ENCODE peak calls at places on chromosome 17, in ten cellular contexts. One of them, this sample, is unnamed.

GRCh38 chr17:61833536-61834203 is 29.7 kb downstream of the BRIP1 start:
- DNase-seq in natural killer cell: no peak
- DNase-seq in GM13977: no peak
- DNase-seq in tibial artery: no peak
- DNase-seq in B cell: no peak
- DNase-seq in ascending aorta: no peak
- DNase-seq in AG10803: peak
- DNase-seq in uterus: no peak
- DNase-seq in breast epithelium: no peak
- DNase-seq in neural crest cell: no peak
- DNase-seq in this sample: no peak

GRCh38 chr17:42200702-42201101 is 6.4 kb upstream of the GHDC start:
- DNase-seq in natural killer cell: no peak
- DNase-seq in GM13977: no peak
- DNase-seq in tibial artery: no peak
- DNase-seq in B cell: no peak
- DNase-seq in ascending aorta: no peak
- DNase-seq in AG10803: peak
- DNase-seq in uterus: no peak
- DNase-seq in breast epithelium: no peak
- DNase-seq in neural crest cell: no peak
- DNase-seq in this sample: no peak

GRCh38 chr17:77445908-77446535 is 305.3 kb downstream of the SEC14L1 start:
- DNase-seq in natural killer cell: no peak
- DNase-seq in GM13977: no peak
- DNase-seq in tibial artery: no peak
- DNase-seq in B cell: peak
- DNase-seq in ascending aorta: no peak
- DNase-seq in AG10803: no peak
- DNase-seq in uterus: no peak
- DNase-seq in breast epithelium: no peak
- DNase-seq in neural crest cell: no peak
- DNase-seq in this sample: no peak

GRCh38 chr17:62596662-62597061 is 30.8 kb upstream of the MRC2 start:
- DNase-seq in natural killer cell: no peak
- DNase-seq in GM13977: no peak
- DNase-seq in tibial artery: no peak
- DNase-seq in B cell: no peak
- DNase-seq in ascending aorta: no peak
- DNase-seq in AG10803: no peak
- DNase-seq in uterus: no peak
- DNase-seq in breast epithelium: no peak
- DNase-seq in neural crest cell: no peak
- DNase-seq in this sample: no peak

GRCh38 chr17:15490634-15491261 is 23.3 kb upstream of the CDRT4 start:
- DNase-seq in natural killer cell: no peak
- DNase-seq in GM13977: no peak
- DNase-seq in tibial artery: peak
- DNase-seq in B cell: no peak
- DNase-seq in ascending aorta: no peak
- DNase-seq in AG10803: peak
- DNase-seq in uterus: peak
- DNase-seq in breast epithelium: no peak
- DNase-seq in neural crest cell: peak
- DNase-seq in this sample: peak

GRCh38 chr17:19508327-19508867 is 25.3 kb upstream of the SLC47A1 start:
- DNase-seq in natural killer cell: peak
- DNase-seq in GM13977: peak
- DNase-seq in tibial artery: peak
- DNase-seq in B cell: peak
- DNase-seq in ascending aorta: no peak
- DNase-seq in AG10803: no peak
- DNase-seq in uterus: peak
- DNase-seq in breast epithelium: no peak
- DNase-seq in neural crest cell: no peak
- DNase-seq in this sample: no peak

GRCh38 chr17:28575126-28575795 is 1.4 kb downstream of the ALDOC start:
- DNase-seq in natural killer cell: no peak
- DNase-seq in GM13977: no peak
- DNase-seq in tibial artery: no peak
- DNase-seq in B cell: no peak
- DNase-seq in ascending aorta: no peak
- DNase-seq in AG10803: no peak
- DNase-seq in uterus: no peak
- DNase-seq in breast epithelium: no peak
- DNase-seq in neural crest cell: no peak
- DNase-seq in this sample: no peak

GRCh38 chr17:43714338-43715149 is 44.0 kb downstream of the SOST start:
- DNase-seq in natural killer cell: no peak
- DNase-seq in GM13977: no peak
- DNase-seq in tibial artery: no peak
- DNase-seq in B cell: no peak
- DNase-seq in ascending aorta: no peak
- DNase-seq in AG10803: peak
- DNase-seq in uterus: no peak
- DNase-seq in breast epithelium: no peak
- DNase-seq in neural crest cell: no peak
- DNase-seq in this sample: no peak

GRCh38 chr17:6796017-6796886 is 20.2 kb downstream of the FBXO39 start:
- DNase-seq in natural killer cell: no peak
- DNase-seq in GM13977: no peak
- DNase-seq in tibial artery: no peak
- DNase-seq in B cell: no peak
- DNase-seq in ascending aorta: no peak
- DNase-seq in AG10803: peak
- DNase-seq in uterus: no peak
- DNase-seq in breast epithelium: no peak
- DNase-seq in neural crest cell: no peak
- DNase-seq in this sample: no peak

GRCh38 chr17:35088647-35088910 is 25.1 kb upstream of the RFFL start:
- DNase-seq in natural killer cell: no peak
- DNase-seq in GM13977: no peak
- DNase-seq in tibial artery: no peak
- DNase-seq in B cell: no peak
- DNase-seq in ascending aorta: no peak
- DNase-seq in AG10803: no peak
- DNase-seq in uterus: peak
- DNase-seq in breast epithelium: no peak
- DNase-seq in neural crest cell: no peak
- DNase-seq in this sample: no peak

GRCh38 chr17:82647593-82648164 is 565 bp downstream of the WDR45B start:
- DNase-seq in natural killer cell: peak
- DNase-seq in GM13977: peak
- DNase-seq in tibial artery: peak
- DNase-seq in B cell: peak
- DNase-seq in ascending aorta: no peak
- DNase-seq in AG10803: no peak
- DNase-seq in uterus: peak
- DNase-seq in breast epithelium: no peak
- DNase-seq in neural crest cell: no peak
- DNase-seq in this sample: no peak

GRCh38 chr17:28519236-28519635 is 13.1 kb downstream of the FOXN1 start:
- DNase-seq in natural killer cell: no peak
- DNase-seq in GM13977: no peak
- DNase-seq in tibial artery: no peak
- DNase-seq in B cell: no peak
- DNase-seq in ascending aorta: no peak
- DNase-seq in AG10803: no peak
- DNase-seq in uterus: no peak
- DNase-seq in breast epithelium: no peak
- DNase-seq in neural crest cell: no peak
- DNase-seq in this sample: no peak

GRCh38 chr17:732788-733720 is 658 bp downstream of the TLCD3A start:
- DNase-seq in natural killer cell: no peak
- DNase-seq in GM13977: peak
- DNase-seq in tibial artery: no peak
- DNase-seq in B cell: peak
- DNase-seq in ascending aorta: no peak
- DNase-seq in AG10803: peak
- DNase-seq in uterus: no peak
- DNase-seq in breast epithelium: no peak
- DNase-seq in neural crest cell: peak
- DNase-seq in this sample: no peak

GRCh38 chr17:41322264-41322902 is 6.9 kb upstream of the KRTAP17-1 start:
- DNase-seq in natural killer cell: no peak
- DNase-seq in GM13977: peak
- DNase-seq in tibial artery: no peak
- DNase-seq in B cell: peak
- DNase-seq in ascending aorta: no peak
- DNase-seq in AG10803: peak
- DNase-seq in uterus: no peak
- DNase-seq in breast epithelium: no peak
- DNase-seq in neural crest cell: no peak
- DNase-seq in this sample: no peak

GRCh38 chr17:43217614-43218087 is 6.0 kb downstream of the TMEM106A start:
- DNase-seq in natural killer cell: no peak
- DNase-seq in GM13977: no peak
- DNase-seq in tibial artery: no peak
- DNase-seq in B cell: no peak
- DNase-seq in ascending aorta: no peak
- DNase-seq in AG10803: no peak
- DNase-seq in uterus: no peak
- DNase-seq in breast epithelium: no peak
- DNase-seq in neural crest cell: no peak
- DNase-seq in this sample: no peak

GRCh38 chr17:17808706-17809432 is 27.9 kb downstream of the SREBF1 start:
- DNase-seq in natural killer cell: no peak
- DNase-seq in GM13977: peak
- DNase-seq in tibial artery: no peak
- DNase-seq in B cell: no peak
- DNase-seq in ascending aorta: no peak
- DNase-seq in AG10803: peak
- DNase-seq in uterus: no peak
- DNase-seq in breast epithelium: no peak
- DNase-seq in neural crest cell: no peak
- DNase-seq in this sample: no peak

GRCh38 chr17:57459286-57459915 is 203.1 kb downstream of the MSI2 start:
- DNase-seq in natural killer cell: no peak
- DNase-seq in GM13977: no peak
- DNase-seq in tibial artery: no peak
- DNase-seq in B cell: no peak
- DNase-seq in ascending aorta: no peak
- DNase-seq in AG10803: no peak
- DNase-seq in uterus: no peak
- DNase-seq in breast epithelium: no peak
- DNase-seq in neural crest cell: no peak
- DNase-seq in this sample: no peak
- TF ChIP-seq CTCF in natural killer cell: no peak
- TF ChIP-seq CTCF in GM13977: peak
- TF ChIP-seq CTCF in tibial artery: no peak
- TF ChIP-seq CTCF in B cell: no peak
- TF ChIP-seq CTCF in ascending aorta: no peak
- TF ChIP-seq CTCF in AG10803: no peak
- TF ChIP-seq CTCF in uterus: no peak
- TF ChIP-seq CTCF in breast epithelium: no peak
- TF ChIP-seq CTCF in neural crest cell: no peak
- TF ChIP-seq CTCF in this sample: no peak

DNA sequence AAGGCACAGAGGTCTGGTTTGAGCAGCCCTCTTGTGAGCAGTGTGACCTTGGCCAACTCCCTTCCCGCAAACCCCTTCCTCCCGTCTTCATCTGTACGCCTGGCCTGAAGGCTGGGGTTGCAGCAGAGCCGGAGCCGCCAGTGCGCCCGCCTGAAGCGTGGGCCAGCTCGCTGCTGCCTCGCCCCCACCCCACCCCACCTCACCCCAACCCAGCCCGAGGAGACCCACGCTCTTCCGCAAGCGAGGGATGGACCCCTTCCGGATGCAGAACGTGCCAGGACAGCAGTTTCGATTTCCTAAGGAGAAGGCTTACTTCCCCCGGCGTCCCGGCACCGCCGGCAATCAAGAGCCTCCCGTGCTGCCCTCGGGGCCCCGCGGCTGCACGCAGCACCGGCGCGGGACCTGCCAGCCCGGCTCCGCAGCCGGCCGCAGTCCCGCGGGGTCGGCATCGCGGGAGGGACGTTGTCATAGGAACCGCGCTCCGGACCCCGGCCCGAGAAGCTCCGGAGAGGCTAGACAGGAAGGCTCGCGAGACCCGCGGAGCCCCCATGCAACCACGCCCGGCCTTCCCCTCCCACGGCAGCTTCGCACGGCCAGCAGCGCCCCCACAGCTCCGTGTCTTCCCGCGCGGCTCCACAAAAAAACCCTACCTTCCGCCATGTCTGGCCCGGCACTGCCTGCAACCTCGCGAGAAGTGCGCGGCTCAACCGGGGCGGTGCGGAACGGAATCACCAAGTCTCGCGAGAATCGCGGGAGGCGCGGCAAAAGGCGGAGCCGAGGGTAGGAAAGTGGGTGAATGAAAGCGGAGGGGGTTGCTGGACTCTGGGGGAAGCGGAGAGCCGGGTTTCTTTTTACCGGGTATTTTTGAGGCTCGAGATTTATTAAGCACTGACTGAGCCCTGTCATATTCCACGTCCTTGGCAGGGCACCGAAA is at the start of gene ANKFY1:
- DNase-seq in natural killer cell: peak
- DNase-seq in GM13977: peak
- DNase-seq in tibial artery: peak
- DNase-seq in B cell: peak
- DNase-seq in ascending aorta: peak
- DNase-seq in AG10803: peak
- DNase-seq in uterus: peak
- DNase-seq in breast epithelium: peak
- DNase-seq in neural crest cell: peak
- DNase-seq in this sample: peak
- TF ChIP-seq CTCF in natural killer cell: no peak
- TF ChIP-seq CTCF in GM13977: peak
- TF ChIP-seq CTCF in tibial artery: peak
- TF ChIP-seq CTCF in B cell: no peak
- TF ChIP-seq CTCF in ascending aorta: no peak
- TF ChIP-seq CTCF in AG10803: no peak
- TF ChIP-seq CTCF in uterus: peak
- TF ChIP-seq CTCF in breast epithelium: no peak
- TF ChIP-seq CTCF in neural crest cell: no peak
- TF ChIP-seq CTCF in this sample: no peak

DNA sequence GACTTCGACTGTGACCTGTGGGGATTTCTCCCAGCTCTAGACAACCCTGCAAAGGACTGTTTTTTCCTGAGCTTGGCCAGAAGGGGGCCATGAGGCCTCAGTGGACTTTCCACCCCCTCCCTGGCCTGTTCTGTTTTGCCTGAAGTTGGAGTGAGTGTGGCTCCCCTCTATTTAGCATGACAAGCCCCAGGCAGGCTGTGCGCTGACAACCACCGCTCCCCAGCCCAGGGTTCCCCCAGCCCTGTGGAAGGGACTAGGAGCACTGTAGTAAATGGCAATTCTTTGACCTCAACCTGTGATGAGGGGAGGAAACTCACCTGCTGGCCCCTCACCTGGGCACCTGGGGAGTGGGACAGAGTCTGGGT is 19.3 kb downstream of the NGFR start:
- DNase-seq in natural killer cell: no peak
- DNase-seq in GM13977: no peak
- DNase-seq in tibial artery: peak
- DNase-seq in B cell: no peak
- DNase-seq in ascending aorta: no peak
- DNase-seq in AG10803: no peak
- DNase-seq in uterus: peak
- DNase-seq in breast epithelium: peak
- DNase-seq in neural crest cell: no peak
- DNase-seq in this sample: no peak
- TF ChIP-seq CTCF in natural killer cell: no peak
- TF ChIP-seq CTCF in GM13977: peak
- TF ChIP-seq CTCF in tibial artery: no peak
- TF ChIP-seq CTCF in B cell: no peak
- TF ChIP-seq CTCF in ascending aorta: no peak
- TF ChIP-seq CTCF in AG10803: peak
- TF ChIP-seq CTCF in uterus: no peak
- TF ChIP-seq CTCF in breast epithelium: no peak
- TF ChIP-seq CTCF in neural crest cell: peak
- TF ChIP-seq CTCF in this sample: no peak

GRCh38 chr17:67139784-67140665 is 95.7 kb downstream of the CACNG1 start:
- DNase-seq in natural killer cell: no peak
- DNase-seq in GM13977: no peak
- DNase-seq in tibial artery: no peak
- DNase-seq in B cell: no peak
- DNase-seq in ascending aorta: no peak
- DNase-seq in AG10803: peak
- DNase-seq in uterus: no peak
- DNase-seq in breast epithelium: no peak
- DNase-seq in neural crest cell: no peak
- DNase-seq in this sample: no peak
- TF ChIP-seq CTCF in natural killer cell: no peak
- TF ChIP-seq CTCF in GM13977: peak
- TF ChIP-seq CTCF in tibial artery: no peak
- TF ChIP-seq CTCF in B cell: no peak
- TF ChIP-seq CTCF in ascending aorta: no peak
- TF ChIP-seq CTCF in AG10803: no peak
- TF ChIP-seq CTCF in uterus: no peak
- TF ChIP-seq CTCF in breast epithelium: no peak
- TF ChIP-seq CTCF in neural crest cell: no peak
- TF ChIP-seq CTCF in this sample: no peak